ENCODE peak calls at places on chromosomes 13 and 19, in four cellular contexts. One of them, this sample, is unnamed. For H3K27me3, the result is how much of the 10 kb centered on the place peaks cover.

GRCh38 chr19:15154002-15154612 is 46.7 kb downstream of the NOTCH3 start:
- DNase-seq in GM23338: peak
- DNase-seq in H1: peak
- DNase-seq in stomach: no peak
- DNase-seq in this sample: no peak

GRCh38 chr19:35272122-35272715 is 3.5 kb downstream of the USF2 start:
- DNase-seq in stomach: no peak
- DNase-seq in GM23338: no peak
- DNase-seq in H1: no peak
- DNase-seq in this sample: no peak

GRCh38 chr19:8373867-8374813 is 10.2 kb downstream of the ANGPTL4 start:
- DNase-seq in stomach: peak
- DNase-seq in H1: no peak
- DNase-seq in GM23338: no peak
- DNase-seq in this sample: peak

GRCh38 chr13:54034047-54034446 is 1005.4 kb downstream of the OLFM4 start:
- DNase-seq in H1: no peak
- DNase-seq in stomach: no peak
- DNase-seq in GM23338: no peak
- DNase-seq in this sample: no peak

GRCh38 chr13:74132152-74132767 is 1.9 kb downstream of the KLF12 start:
- DNase-seq in H1: no peak
- DNase-seq in GM23338: peak
- DNase-seq in stomach: no peak
- DNase-seq in this sample: no peak

GRCh38 chr13:43307921-43308433 is 284.6 kb downstream of the DNAJC15 start:
- DNase-seq in stomach: peak
- DNase-seq in H1: no peak
- DNase-seq in GM23338: no peak
- DNase-seq in this sample: peak

GRCh38 chr13:49272296-49272695 is 24.6 kb downstream of the CDADC1 start:
- DNase-seq in H1: no peak
- DNase-seq in stomach: no peak
- DNase-seq in GM23338: no peak
- DNase-seq in this sample: no peak

GRCh38 chr19:28468701-28469459 is 744.1 kb downstream of the UQCRFS1 start:
- DNase-seq in stomach: no peak
- DNase-seq in GM23338: peak
- DNase-seq in H1: no peak
- DNase-seq in this sample: no peak

GRCh38 chr13:98324105-98324504 is 147.0 kb upstream of the RNF113B start:
- DNase-seq in stomach: no peak
- DNase-seq in GM23338: no peak
- DNase-seq in H1: no peak
- DNase-seq in this sample: peak

GRCh38 chr19:35845215-35846037 is 6.9 kb downstream of the NPHS1 start:
- DNase-seq in stomach: no peak
- DNase-seq in GM23338: peak
- DNase-seq in H1: peak
- DNase-seq in this sample: no peak

GRCh38 chr13:38752726-38753125 is 65.8 kb downstream of the FREM2 start:
- DNase-seq in H1: no peak
- DNase-seq in stomach: no peak
- DNase-seq in GM23338: no peak
- DNase-seq in this sample: no peak

GRCh38 chr13:75860935-75861334 is 224.8 kb downstream of the LMO7 start:
- DNase-seq in stomach: no peak
- DNase-seq in H1: no peak
- DNase-seq in GM23338: no peak
- DNase-seq in this sample: no peak

GRCh38 chr13:25064396-25064795 is 31.5 kb upstream of the PABPC3 start:
- DNase-seq in stomach: no peak
- DNase-seq in GM23338: no peak
- DNase-seq in H1: no peak
- DNase-seq in this sample: no peak

GRCh38 chr19:10432736-10433130 is 12.4 kb downstream of the PDE4A start:
- DNase-seq in H1: no peak
- DNase-seq in GM23338: peak
- DNase-seq in stomach: peak
- DNase-seq in this sample: no peak

GRCh38 chr19:33868076-33868735 is 71.5 kb downstream of the KCTD15 start:
- DNase-seq in H1: no peak
- DNase-seq in GM23338: no peak
- DNase-seq in stomach: peak
- DNase-seq in this sample: no peak

GRCh38 chr19:4754248-4754647 is 30.6 kb upstream of the DPP9 start:
- DNase-seq in H1: no peak
- DNase-seq in stomach: no peak
- DNase-seq in GM23338: peak
- DNase-seq in this sample: no peak

GRCh38 chr19:5308471-5309437 is 31.9 kb downstream of the PTPRS start:
- DNase-seq in H1: no peak
- DNase-seq in GM23338: no peak
- DNase-seq in stomach: peak
- DNase-seq in this sample: peak

GRCh38 chr19:633786-634639 is 676 bp upstream of the POLRMT start:
- DNase-seq in H1: no peak
- DNase-seq in GM23338: no peak
- DNase-seq in stomach: no peak
- DNase-seq in this sample: no peak

GRCh38 chr13:49086711-49087110 is 111.0 kb downstream of the FNDC3A start:
- DNase-seq in H1: no peak
- DNase-seq in stomach: no peak
- DNase-seq in GM23338: no peak
- DNase-seq in this sample: no peak

GRCh38 chr13:50026788-50027473 is 11.7 kb downstream of the KCNRG start:
- DNase-seq in stomach: no peak
- DNase-seq in H1: no peak
- DNase-seq in GM23338: no peak
- DNase-seq in this sample: no peak

GRCh38 chr19:33797821-33798633 is 1.4 kb downstream of the KCTD15 start:
- DNase-seq in H1: peak
- DNase-seq in stomach: peak
- DNase-seq in GM23338: peak
- DNase-seq in this sample: no peak

GRCh38 chr13:39892731-39893293 is 237.3 kb downstream of the COG6 start:
- DNase-seq in stomach: no peak
- DNase-seq in GM23338: no peak
- DNase-seq in H1: no peak
- DNase-seq in this sample: no peak

GRCh38 chr19:33317522-33317921 is 15.2 kb upstream of the CEBPA start:
- DNase-seq in H1: no peak
- DNase-seq in GM23338: no peak
- DNase-seq in stomach: no peak
- DNase-seq in this sample: no peak

GRCh38 chr13:40986328-40986856 is 32.7 kb downstream of the ELF1 start:
- DNase-seq in GM23338: no peak
- DNase-seq in H1: no peak
- DNase-seq in stomach: no peak
- DNase-seq in this sample: no peak

GRCh38 chr13:26469602-26470001 is 87.9 kb upstream of the WASF3 start:
- DNase-seq in GM23338: no peak
- DNase-seq in H1: no peak
- DNase-seq in stomach: no peak
- DNase-seq in this sample: no peak

GRCh38 chr19:38213911-38214625 is 10.0 kb downstream of the DPF1 start:
- DNase-seq in H1: no peak
- DNase-seq in GM23338: peak
- DNase-seq in stomach: no peak
- DNase-seq in this sample: no peak

GRCh38 chr13:49023441-49023840 is 47.7 kb downstream of the FNDC3A start:
- DNase-seq in stomach: no peak
- DNase-seq in H1: no peak
- DNase-seq in GM23338: no peak
- DNase-seq in this sample: no peak

GRCh38 chr13:41780736-41781708 is 179.9 kb downstream of the VWA8 start:
- DNase-seq in H1: no peak
- DNase-seq in stomach: no peak
- DNase-seq in GM23338: no peak
- DNase-seq in this sample: no peak

GRCh38 chr19:31670931-31671330 is 321.7 kb upstream of the TSHZ3 start:
- DNase-seq in H1: no peak
- DNase-seq in stomach: no peak
- DNase-seq in GM23338: no peak
- DNase-seq in this sample: no peak

GRCh38 chr19:41264581-41265375 is 606 bp downstream of the HNRNPUL1 start:
- DNase-seq in H1: no peak
- DNase-seq in GM23338: peak
- DNase-seq in stomach: peak
- DNase-seq in this sample: peak

GRCh38 chr13:109856350-109856749 is 70.0 kb upstream of the IRS2 start:
- DNase-seq in H1: no peak
- DNase-seq in GM23338: no peak
- DNase-seq in stomach: no peak
- DNase-seq in this sample: no peak

GRCh38 chr19:55870736-55871135 is 34.4 kb downstream of the NLRP4 start:
- DNase-seq in GM23338: no peak
- DNase-seq in stomach: no peak
- DNase-seq in H1: no peak
- DNase-seq in this sample: no peak

GRCh38 chr19:4635763-4636135 is 3.6 kb upstream of the TNFAIP8L1 start:
- DNase-seq in GM23338: peak
- DNase-seq in H1: no peak
- DNase-seq in stomach: no peak
- DNase-seq in this sample: no peak

GRCh38 chr13:111005364-111005763 is 90.5 kb upstream of the ANKRD10 start:
- DNase-seq in H1: no peak
- DNase-seq in stomach: no peak
- DNase-seq in GM23338: no peak
- DNase-seq in this sample: no peak

GRCh38 chr13:65508338-65508737 is 1721.8 kb downstream of the PCDH9 start:
- DNase-seq in stomach: no peak
- DNase-seq in H1: no peak
- DNase-seq in GM23338: no peak
- DNase-seq in this sample: no peak
- TF ChIP-seq POLR2AphosphoS5 in stomach: no peak
- TF ChIP-seq POLR2AphosphoS5 in H1: no peak
- TF ChIP-seq POLR2AphosphoS5 in GM23338: no peak
- TF ChIP-seq POLR2AphosphoS5 in this sample: no peak

DNA sequence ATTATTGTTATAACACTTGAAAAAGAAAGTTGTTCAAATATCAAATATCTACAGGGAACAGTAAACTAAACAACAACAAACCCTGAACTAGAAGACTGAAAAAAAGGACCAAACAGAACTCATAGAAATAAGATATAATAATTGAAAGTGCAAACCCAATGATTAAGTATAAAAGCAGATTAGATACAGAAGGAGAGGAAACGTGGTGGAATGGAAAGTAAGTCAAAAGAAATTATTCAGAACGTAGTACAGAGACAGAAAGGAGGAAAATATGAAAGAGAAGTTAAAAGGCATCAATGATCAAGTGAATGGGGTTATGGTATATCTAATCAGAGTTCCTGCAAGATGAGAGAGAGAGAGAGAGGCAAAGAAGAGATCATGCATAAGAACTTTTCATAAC is 174.2 kb upstream of the DACH1 start:
- DNase-seq in stomach: no peak
- DNase-seq in GM23338: no peak
- DNase-seq in H1: no peak
- DNase-seq in this sample: no peak
- H3K27me3 ChIP-seq in stomach: under half
- H3K27me3 ChIP-seq in GM23338: under half
- H3K27me3 ChIP-seq in H1: under half
- H3K27me3 ChIP-seq in this sample: under half

GRCh38 chr19:2077833-2078619 is 18.1 kb downstream of the MOB3A start:
- DNase-seq in stomach: no peak
- DNase-seq in H1: no peak
- DNase-seq in GM23338: no peak
- DNase-seq in this sample: no peak
- TF ChIP-seq POLR2AphosphoS5 in stomach: no peak
- TF ChIP-seq POLR2AphosphoS5 in H1: no peak
- TF ChIP-seq POLR2AphosphoS5 in GM23338: no peak
- TF ChIP-seq POLR2AphosphoS5 in this sample: no peak

GRCh38 chr19:1745589-1746031 is 7.7 kb upstream of the ONECUT3 start:
- DNase-seq in H1: peak
- DNase-seq in stomach: no peak
- DNase-seq in GM23338: peak
- DNase-seq in this sample: no peak
- H3K27me3 ChIP-seq in H1: half or more
- H3K27me3 ChIP-seq in stomach: half or more
- H3K27me3 ChIP-seq in GM23338: half or more
- H3K27me3 ChIP-seq in this sample: half or more

GRCh38 chr13:80903911-80904310 is 563.0 kb upstream of the SPRY2 start:
- DNase-seq in GM23338: no peak
- DNase-seq in stomach: no peak
- DNase-seq in H1: no peak
- DNase-seq in this sample: no peak
- TF ChIP-seq POLR2AphosphoS5 in GM23338: no peak
- TF ChIP-seq POLR2AphosphoS5 in stomach: no peak
- TF ChIP-seq POLR2AphosphoS5 in H1: no peak
- TF ChIP-seq POLR2AphosphoS5 in this sample: no peak

GRCh38 chr19:13505761-13506549 is at the start of gene CACNA1A:
- DNase-seq in H1: peak
- DNase-seq in GM23338: peak
- DNase-seq in stomach: no peak
- DNase-seq in this sample: no peak
- H3K27me3 ChIP-seq in H1: under half
- H3K27me3 ChIP-seq in GM23338: under half
- H3K27me3 ChIP-seq in stomach: half or more
- H3K27me3 ChIP-seq in this sample: under half

GRCh38 chr19:23255700-23256099 is 5.5 kb upstream of the ZNF724 start:
- DNase-seq in GM23338: no peak
- DNase-seq in H1: no peak
- DNase-seq in stomach: no peak
- DNase-seq in this sample: no peak

GRCh38 chr19:23254141-23254910 is 4.1 kb upstream of the ZNF724 start:
- DNase-seq in GM23338: no peak
- DNase-seq in stomach: no peak
- DNase-seq in H1: no peak
- DNase-seq in this sample: peak

DNA sequence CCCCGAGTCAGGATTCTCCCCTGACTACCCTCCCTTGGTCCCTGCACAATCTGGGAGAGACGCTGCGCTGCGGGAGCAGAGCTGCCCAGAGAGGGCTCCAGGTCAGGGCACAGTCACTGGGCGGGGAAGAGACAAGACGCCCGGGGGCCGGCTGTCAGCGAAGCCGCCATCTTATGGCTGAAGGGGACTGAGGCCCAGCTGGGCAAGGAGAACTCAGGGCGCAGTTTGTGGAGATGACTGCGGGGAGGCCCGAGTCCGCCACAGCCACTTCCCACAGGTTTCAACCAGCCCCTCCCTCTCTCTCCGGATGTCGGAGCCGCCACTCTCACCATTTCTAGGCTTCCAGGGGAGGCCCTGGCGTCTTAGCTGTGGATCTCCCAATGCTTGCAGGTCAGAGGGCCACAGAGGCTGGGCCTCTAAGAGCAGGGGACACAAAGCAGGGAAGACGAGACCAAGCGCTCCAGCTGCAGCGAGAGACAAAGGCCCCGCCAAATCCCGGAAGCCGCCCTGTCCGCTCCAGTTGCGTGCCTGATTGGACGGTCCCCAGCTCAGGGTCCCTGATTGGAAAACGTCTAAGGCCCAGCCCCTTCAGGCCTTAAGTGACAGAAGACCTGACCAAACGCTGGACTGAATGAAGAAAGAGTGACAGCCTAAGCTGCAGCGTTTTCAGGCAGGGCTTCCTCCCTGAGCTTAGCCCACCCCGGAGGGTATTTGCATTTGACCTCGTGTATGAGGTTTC is at the start of gene ZNF724:
- DNase-seq in GM23338: peak
- DNase-seq in H1: peak
- DNase-seq in stomach: peak
- DNase-seq in this sample: peak
- TF ChIP-seq POLR2AphosphoS5 in GM23338: peak
- TF ChIP-seq POLR2AphosphoS5 in H1: peak
- TF ChIP-seq POLR2AphosphoS5 in stomach: no peak
- TF ChIP-seq POLR2AphosphoS5 in this sample: peak

This sample was measured in prostate gland.